ENCODE peak calls at places on chromosomes 1 and 21, in five cellular contexts. P, J, E, T and Z are unnamed samples.

GRCh38 chr1:35442737-35443136 is 114.5 kb downstream of the KIAA0319L start:
- DNase-seq in P (no peak), J (no peak), E (no peak), T (no peak), Z (peak; percentile 28)

GRCh38 chr1:182652933-182653332 is 31.5 kb downstream of the RGS8 start:
- DNase-seq in P (no peak), J (no peak), E (no peak), T (no peak), Z (no peak)

GRCh38 chr1:219537182-219537581 is 75.7 kb downstream of the ZC3H11B start:
- DNase-seq in P (no peak), J (no peak), E (no peak), T (no peak), Z (no peak)

GRCh38 chr1:247373721-247374141 is 42.1 kb upstream of the ZNF496 start:
- DNase-seq in P (peak; percentile 69), J (peak; percentile 61), E (no peak), T (peak; percentile 78), Z (peak; percentile 50)

GRCh38 chr21:27818847-27819246 is 852.0 kb upstream of the ADAMTS5 start:
- DNase-seq in P (no peak), J (no peak), E (no peak), T (no peak), Z (no peak)

GRCh38 chr21:16302851-16303282 is 573.1 kb downstream of the USP25 start:
- DNase-seq in P (peak; percentile 61), J (no peak), E (peak; percentile 70), T (no peak), Z (peak; percentile 85)

GRCh38 chr21:46393451-46393940 is 65.2 kb upstream of the DIP2A start:
- DNase-seq in P (no peak), J (no peak), E (no peak), T (no peak), Z (peak; percentile 24)

GRCh38 chr1:213055767-213056166 is 4.7 kb downstream of the RPS6KC1 start:
- DNase-seq in P (no peak), J (no peak), E (no peak), T (no peak), Z (no peak)

GRCh38 chr1:162902372-162902771 is 41.4 kb upstream of the CCDC190 start:
- DNase-seq in P (no peak), J (no peak), E (no peak), T (no peak), Z (peak; percentile 65)

GRCh38 chr1:172540635-172541034 is 7.7 kb downstream of the SUCO start:
- DNase-seq in P (no peak), J (no peak), E (no peak), T (no peak), Z (no peak)

GRCh38 chr1:90784186-90784847 is 67.2 kb upstream of the BARHL2 start:
- DNase-seq in P (no peak), J (no peak), E (no peak), T (peak; percentile 67), Z (no peak)

GRCh38 chr1:16120411-16120810 is 35.5 kb downstream of the EPHA2 start:
- DNase-seq in P (no peak), J (no peak), E (no peak), T (peak; percentile 88), Z (no peak)

GRCh38 chr21:20388400-20388799 is 609.8 kb upstream of the NCAM2 start:
- DNase-seq in P (no peak), J (no peak), E (no peak), T (no peak), Z (no peak)

GRCh38 chr1:161738627-161739287 is 10.8 kb upstream of the DUSP12 start:
- DNase-seq in P (peak; percentile 58), J (peak; percentile 30), E (peak; percentile 76), T (peak; percentile 70), Z (peak; percentile 91)

GRCh38 chr1:103220503-103221095 is 112.3 kb upstream of the COL11A1 start:
- DNase-seq in P (no peak), J (no peak), E (no peak), T (no peak), Z (peak; percentile 33)

GRCh38 chr1:214372092-214372491 is 91.1 kb downstream of the SMYD2 start:
- DNase-seq in P (peak; percentile 36), J (no peak), E (no peak), T (no peak), Z (no peak)

GRCh38 chr1:198669023-198669698 is 30.3 kb downstream of the PTPRC start:
- DNase-seq in P (no peak), J (no peak), E (no peak), T (no peak), Z (peak; percentile 90)

GRCh38 chr1:70415882-70416281 is 4.8 kb downstream of the CTH start:
- DNase-seq in P (no peak), J (no peak), E (no peak), T (no peak), Z (no peak)

GRCh38 chr1:116755036-116755435 is 806 bp downstream of the CD2 start:
- DNase-seq in P (no peak), J (no peak), E (no peak), T (no peak), Z (no peak)

GRCh38 chr1:47650205-47650604 is 212.4 kb downstream of the FOXD2 start:
- DNase-seq in P (peak; percentile 12), J (peak; percentile 42), E (peak; percentile 64), T (peak; percentile 38), Z (peak; percentile 89)

GRCh38 chr1:19661721-19662228 is 2.9 kb upstream of the HTR6 start:
- DNase-seq in P (peak; percentile 46), J (no peak), E (no peak), T (no peak), Z (peak; percentile 59)

GRCh38 chr1:10179408-10179685 is 31.0 kb upstream of the KIF1B start:
- DNase-seq in P (no peak), J (no peak), E (no peak), T (no peak), Z (no peak)

GRCh38 chr1:114195819-114196218 is 42.1 kb upstream of the SYT6 start:
- DNase-seq in P (no peak), J (no peak), E (no peak), T (no peak), Z (no peak)

GRCh38 chr1:23385119-23385621 is 15.5 kb upstream of the ZNF436 start:
- DNase-seq in P (no peak), J (no peak), E (no peak), T (peak; percentile 22), Z (no peak)

DNA sequence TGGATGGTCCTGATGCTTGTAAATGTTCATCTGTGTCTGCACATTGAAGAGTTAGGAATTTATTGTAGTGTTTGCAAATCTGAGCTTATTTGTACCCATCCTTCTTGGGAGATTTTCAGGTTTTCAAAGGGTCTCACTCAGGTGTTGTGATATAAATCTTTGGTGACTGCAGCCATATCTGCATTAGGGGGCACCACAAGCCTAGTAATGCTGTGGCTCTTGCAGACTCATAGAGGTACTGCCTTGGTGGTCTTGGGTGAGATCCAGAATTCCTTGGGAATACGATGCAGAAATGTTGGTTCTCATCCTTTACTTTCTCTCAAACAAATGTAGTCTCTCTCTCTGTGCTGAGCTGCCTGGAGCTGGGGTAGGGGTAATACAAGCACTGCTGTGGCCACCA is 405.9 kb downstream of the TTLL7 start:
- DNase-seq in P (no peak), J (no peak), E (no peak), T (peak; percentile 66), Z (no peak)
- TF ChIP-seq CTCF in P (no peak), J (no peak), E (no peak), T (peak; percentile 74), Z (no peak)

DNA sequence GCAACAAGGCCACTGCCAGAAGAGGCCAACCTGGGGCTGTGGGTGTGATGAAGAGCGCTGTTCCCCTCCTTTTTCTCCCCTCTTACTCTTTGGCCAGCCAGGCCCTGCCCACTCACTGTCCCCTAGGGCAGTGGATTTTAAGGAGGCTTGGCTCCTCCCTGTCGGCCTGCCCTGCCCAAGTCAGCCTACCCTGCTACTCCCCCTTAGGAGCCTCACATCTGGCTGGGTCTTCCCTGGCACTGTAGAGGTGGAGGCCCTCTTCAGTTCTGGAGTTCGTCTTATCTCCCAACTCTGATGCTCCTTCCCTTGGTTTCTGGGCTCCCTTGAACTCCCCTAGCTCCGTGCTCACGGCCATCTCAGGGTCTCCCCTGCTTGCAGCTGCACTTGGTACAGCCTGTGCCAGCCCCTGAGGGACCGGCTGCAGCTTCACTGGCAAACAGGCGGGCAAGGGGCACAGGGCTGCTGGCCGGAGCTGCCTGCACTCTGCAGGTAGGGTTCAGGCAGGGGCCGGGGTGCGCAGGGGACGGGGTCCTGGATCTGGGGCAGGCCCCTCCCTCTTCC is 4.0 kb downstream of the AMPD2 start:
- DNase-seq in P (no peak), J (no peak), E (peak; percentile 70), T (peak; percentile 40), Z (no peak)
- H3K4me3 ChIP-seq in P (no peak overlapping the region), J (no peak overlapping the region), E (peak overlapping the region; percentile 37), T (no peak overlapping the region), Z (no peak overlapping the region)

GRCh38 chr1:62926681-62927252 is 142.8 kb downstream of the ATG4C start:
- DNase-seq in P (no peak), J (no peak), E (no peak), T (no peak), Z (no peak)
- TF ChIP-seq CTCF in P (no peak), J (no peak), E (no peak), T (peak; percentile 54), Z (no peak)

DNA sequence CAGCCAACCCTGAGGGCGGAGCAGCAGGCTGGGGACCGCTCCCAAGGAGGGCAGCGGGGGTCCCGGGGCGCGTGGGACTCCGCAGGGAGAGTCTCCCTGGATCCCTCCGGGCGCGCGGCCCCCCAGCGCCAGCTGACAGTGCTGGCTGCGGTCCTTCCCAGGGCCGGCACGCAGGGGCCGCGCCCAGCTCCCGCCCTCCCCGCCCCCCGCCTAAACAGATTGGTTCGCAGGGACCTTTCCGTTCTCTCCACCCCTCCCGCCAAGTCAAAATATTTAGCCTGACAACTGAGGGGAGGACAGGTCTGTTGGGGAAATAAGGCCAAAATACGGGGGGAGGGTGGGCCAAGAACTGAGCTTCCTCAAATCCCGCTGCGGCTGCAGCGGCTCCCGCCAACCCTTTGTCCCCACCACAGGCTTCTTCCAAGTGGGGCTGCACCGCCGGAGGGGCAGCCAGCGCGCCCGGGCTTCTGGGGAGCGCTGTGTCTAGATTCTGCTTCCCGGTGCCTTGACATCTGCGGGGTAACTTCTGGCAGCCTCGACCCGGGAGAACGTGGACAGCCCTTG is at the start of gene INSRR:
- DNase-seq in P (no peak), J (no peak), E (no peak), T (peak; percentile 78), Z (no peak)
- H3K4me3 ChIP-seq in P (no peak within 1 kb of the TSS), J (peak within 1 kb of the TSS; percentile 27), E (peak within 1 kb of the TSS; percentile 10), T (peak within 1 kb of the TSS; percentile 77), Z (peak within 1 kb of the TSS; percentile 0)